ENCODE peak calls at places on chromosomes 7 and 10, in ten cellular contexts. One of them, this sample, is unnamed.

GRCh38 chr7:106659369-106659962 is 1.5 kb downstream of the CCDC71L start:
- DNase-seq in H54: no peak
- DNase-seq in esophagus squamous epithelium: no peak
- DNase-seq in transverse colon: no peak
- DNase-seq in A549: no peak
- DNase-seq in NB4: no peak
- DNase-seq in sigmoid colon: no peak
- DNase-seq in stomach: no peak
- DNase-seq in breast epithelium: no peak
- DNase-seq in tibial nerve: no peak
- DNase-seq in this sample: no peak

GRCh38 chr7:157523766-157524421 is 187.1 kb downstream of the DNAJB6 start:
- DNase-seq in transverse colon: no peak
- DNase-seq in NB4: no peak
- DNase-seq in breast epithelium: peak
- DNase-seq in stomach: peak
- DNase-seq in esophagus squamous epithelium: no peak
- DNase-seq in sigmoid colon: peak
- DNase-seq in H54: no peak
- DNase-seq in A549: no peak
- DNase-seq in tibial nerve: no peak
- DNase-seq in this sample: no peak

GRCh38 chr10:126959431-126959830 is 54.2 kb downstream of the DOCK1 start:
- DNase-seq in H54: no peak
- DNase-seq in NB4: no peak
- DNase-seq in tibial nerve: no peak
- DNase-seq in esophagus squamous epithelium: no peak
- DNase-seq in sigmoid colon: no peak
- DNase-seq in stomach: no peak
- DNase-seq in breast epithelium: no peak
- DNase-seq in transverse colon: no peak
- DNase-seq in A549: no peak
- DNase-seq in this sample: no peak

GRCh38 chr7:51451751-51452465 is 135.3 kb upstream of the COBL start:
- DNase-seq in stomach: no peak
- DNase-seq in esophagus squamous epithelium: no peak
- DNase-seq in breast epithelium: no peak
- DNase-seq in A549: no peak
- DNase-seq in H54: no peak
- DNase-seq in NB4: no peak
- DNase-seq in tibial nerve: no peak
- DNase-seq in transverse colon: no peak
- DNase-seq in sigmoid colon: no peak
- DNase-seq in this sample: no peak

GRCh38 chr7:81676813-81677212 is 93.0 kb downstream of the HGF start:
- DNase-seq in transverse colon: no peak
- DNase-seq in esophagus squamous epithelium: no peak
- DNase-seq in H54: no peak
- DNase-seq in stomach: no peak
- DNase-seq in A549: no peak
- DNase-seq in sigmoid colon: no peak
- DNase-seq in breast epithelium: no peak
- DNase-seq in tibial nerve: no peak
- DNase-seq in NB4: peak
- DNase-seq in this sample: no peak

GRCh38 chr10:11299125-11299524 is 281.5 kb downstream of the CELF2 start:
- DNase-seq in stomach: no peak
- DNase-seq in breast epithelium: no peak
- DNase-seq in esophagus squamous epithelium: no peak
- DNase-seq in NB4: no peak
- DNase-seq in tibial nerve: no peak
- DNase-seq in A549: no peak
- DNase-seq in sigmoid colon: no peak
- DNase-seq in H54: no peak
- DNase-seq in transverse colon: no peak
- DNase-seq in this sample: no peak

GRCh38 chr10:62812672-62813439 is 3.3 kb downstream of the EGR2 start:
- DNase-seq in NB4: no peak
- DNase-seq in breast epithelium: no peak
- DNase-seq in esophagus squamous epithelium: no peak
- DNase-seq in stomach: no peak
- DNase-seq in A549: no peak
- DNase-seq in H54: no peak
- DNase-seq in tibial nerve: no peak
- DNase-seq in transverse colon: no peak
- DNase-seq in sigmoid colon: no peak
- DNase-seq in this sample: no peak

GRCh38 chr7:132577206-132578049 is 1.2 kb upstream of the PLXNA4 start:
- DNase-seq in breast epithelium: no peak
- DNase-seq in NB4: peak
- DNase-seq in transverse colon: peak
- DNase-seq in esophagus squamous epithelium: no peak
- DNase-seq in A549: peak
- DNase-seq in tibial nerve: peak
- DNase-seq in H54: no peak
- DNase-seq in sigmoid colon: peak
- DNase-seq in stomach: peak
- DNase-seq in this sample: no peak

GRCh38 chr10:112887968-112888367 is 62.1 kb upstream of the TCF7L2 start:
- DNase-seq in NB4: no peak
- DNase-seq in stomach: no peak
- DNase-seq in esophagus squamous epithelium: no peak
- DNase-seq in tibial nerve: no peak
- DNase-seq in transverse colon: no peak
- DNase-seq in breast epithelium: no peak
- DNase-seq in A549: no peak
- DNase-seq in H54: no peak
- DNase-seq in sigmoid colon: no peak
- DNase-seq in this sample: no peak

GRCh38 chr10:110481948-110482347 is 15.8 kb upstream of the DUSP5 start:
- DNase-seq in A549: peak
- DNase-seq in H54: no peak
- DNase-seq in stomach: no peak
- DNase-seq in tibial nerve: no peak
- DNase-seq in transverse colon: no peak
- DNase-seq in NB4: no peak
- DNase-seq in sigmoid colon: no peak
- DNase-seq in breast epithelium: no peak
- DNase-seq in esophagus squamous epithelium: no peak
- DNase-seq in this sample: no peak

GRCh38 chr7:20786779-20787651 is at the start of gene SP8:
- DNase-seq in transverse colon: no peak
- DNase-seq in NB4: peak
- DNase-seq in tibial nerve: no peak
- DNase-seq in H54: peak
- DNase-seq in esophagus squamous epithelium: no peak
- DNase-seq in sigmoid colon: no peak
- DNase-seq in breast epithelium: no peak
- DNase-seq in A549: no peak
- DNase-seq in stomach: no peak
- DNase-seq in this sample: peak

GRCh38 chr10:132904169-132904813 is 38.1 kb downstream of the CFAP46 start:
- DNase-seq in transverse colon: no peak
- DNase-seq in tibial nerve: no peak
- DNase-seq in NB4: peak
- DNase-seq in stomach: peak
- DNase-seq in H54: peak
- DNase-seq in esophagus squamous epithelium: no peak
- DNase-seq in breast epithelium: no peak
- DNase-seq in sigmoid colon: peak
- DNase-seq in A549: peak
- DNase-seq in this sample: peak

GRCh38 chr10:7932301-7933036 is 114.2 kb downstream of the TAF3 start:
- DNase-seq in breast epithelium: no peak
- DNase-seq in A549: no peak
- DNase-seq in transverse colon: no peak
- DNase-seq in sigmoid colon: no peak
- DNase-seq in NB4: no peak
- DNase-seq in tibial nerve: no peak
- DNase-seq in H54: no peak
- DNase-seq in esophagus squamous epithelium: no peak
- DNase-seq in stomach: no peak
- DNase-seq in this sample: no peak

GRCh38 chr10:31590023-31590800 is 271.2 kb downstream of the ZEB1 start:
- DNase-seq in sigmoid colon: no peak
- DNase-seq in NB4: no peak
- DNase-seq in stomach: no peak
- DNase-seq in tibial nerve: no peak
- DNase-seq in transverse colon: no peak
- DNase-seq in A549: no peak
- DNase-seq in breast epithelium: no peak
- DNase-seq in H54: no peak
- DNase-seq in esophagus squamous epithelium: no peak
- DNase-seq in this sample: no peak

GRCh38 chr7:150756858-150757257 is 19.6 kb downstream of the GIMAP5 start:
- DNase-seq in H54: no peak
- DNase-seq in transverse colon: no peak
- DNase-seq in esophagus squamous epithelium: no peak
- DNase-seq in NB4: peak
- DNase-seq in A549: no peak
- DNase-seq in stomach: no peak
- DNase-seq in breast epithelium: no peak
- DNase-seq in tibial nerve: no peak
- DNase-seq in sigmoid colon: no peak
- DNase-seq in this sample: peak

GRCh38 chr10:14688606-14689005 is 86.1 kb downstream of the FAM107B start:
- DNase-seq in transverse colon: no peak
- DNase-seq in A549: no peak
- DNase-seq in stomach: no peak
- DNase-seq in tibial nerve: no peak
- DNase-seq in H54: no peak
- DNase-seq in esophagus squamous epithelium: no peak
- DNase-seq in sigmoid colon: no peak
- DNase-seq in breast epithelium: no peak
- DNase-seq in NB4: no peak
- DNase-seq in this sample: no peak

GRCh38 chr10:126235091-126235978 is 152.9 kb downstream of the ADAM12 start:
- DNase-seq in transverse colon: no peak
- DNase-seq in stomach: no peak
- DNase-seq in tibial nerve: no peak
- DNase-seq in A549: no peak
- DNase-seq in breast epithelium: no peak
- DNase-seq in esophagus squamous epithelium: no peak
- DNase-seq in sigmoid colon: no peak
- DNase-seq in NB4: no peak
- DNase-seq in H54: peak
- DNase-seq in this sample: no peak

GRCh38 chr7:47071866-47072265 is 510.0 kb downstream of the TNS3 start:
- DNase-seq in transverse colon: no peak
- DNase-seq in A549: no peak
- DNase-seq in esophagus squamous epithelium: no peak
- DNase-seq in tibial nerve: no peak
- DNase-seq in breast epithelium: no peak
- DNase-seq in NB4: no peak
- DNase-seq in H54: no peak
- DNase-seq in sigmoid colon: no peak
- DNase-seq in stomach: no peak
- DNase-seq in this sample: no peak
- TF ChIP-seq POLR2A in transverse colon: no peak
- TF ChIP-seq POLR2A in A549: no peak
- TF ChIP-seq POLR2A in esophagus squamous epithelium: no peak
- TF ChIP-seq POLR2A in tibial nerve: no peak
- TF ChIP-seq POLR2A in breast epithelium: no peak
- TF ChIP-seq POLR2A in NB4: no peak
- TF ChIP-seq POLR2A in H54: no peak
- TF ChIP-seq POLR2A in sigmoid colon: no peak
- TF ChIP-seq POLR2A in stomach: no peak
- TF ChIP-seq POLR2A in this sample: no peak

DNA sequence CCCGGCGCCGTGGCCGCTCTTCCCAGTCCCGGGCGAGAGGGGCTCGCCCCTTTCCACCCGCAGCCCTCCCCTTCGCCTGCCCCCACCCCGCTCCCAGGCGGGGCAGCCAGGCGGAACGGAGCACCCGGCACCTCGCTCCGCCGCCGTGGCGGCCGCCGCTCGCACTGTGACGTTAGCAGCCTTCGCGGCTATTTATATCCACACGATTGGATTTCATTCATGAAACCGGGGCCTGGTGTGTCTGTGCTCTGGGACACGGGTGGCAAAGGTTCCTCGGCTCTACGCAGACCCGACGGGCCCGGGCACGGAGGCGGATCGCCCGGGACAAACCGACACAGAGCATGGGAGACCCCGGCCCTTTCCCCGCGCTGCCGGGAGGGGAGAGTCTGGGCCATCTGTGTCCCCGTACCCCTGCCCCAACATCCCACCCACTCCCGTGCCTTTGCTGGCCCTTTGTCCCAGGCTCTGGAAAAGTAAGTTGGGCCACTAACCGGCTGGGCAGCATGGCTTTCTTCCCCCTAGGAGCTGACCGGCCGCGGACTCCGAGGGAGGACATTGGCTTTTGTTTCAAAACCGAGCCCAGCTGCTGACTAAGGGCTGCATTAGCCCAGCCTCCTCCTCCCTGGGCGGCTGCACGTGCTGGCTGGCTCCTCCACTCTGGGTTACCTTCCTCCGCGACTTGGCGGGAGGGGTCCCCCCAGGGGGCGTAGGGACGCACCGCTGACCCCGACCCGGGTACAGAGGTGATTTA is at the start of gene RHOBTB1:
- DNase-seq in tibial nerve: peak
- DNase-seq in breast epithelium: peak
- DNase-seq in transverse colon: peak
- DNase-seq in NB4: no peak
- DNase-seq in sigmoid colon: peak
- DNase-seq in A549: peak
- DNase-seq in esophagus squamous epithelium: no peak
- DNase-seq in H54: peak
- DNase-seq in stomach: peak
- DNase-seq in this sample: peak
- TF ChIP-seq POLR2A in tibial nerve: peak
- TF ChIP-seq POLR2A in breast epithelium: no peak
- TF ChIP-seq POLR2A in transverse colon: peak
- TF ChIP-seq POLR2A in NB4: no peak
- TF ChIP-seq POLR2A in sigmoid colon: peak
- TF ChIP-seq POLR2A in A549: no peak
- TF ChIP-seq POLR2A in esophagus squamous epithelium: no peak
- TF ChIP-seq POLR2A in H54: peak
- TF ChIP-seq POLR2A in stomach: peak
- TF ChIP-seq POLR2A in this sample: no peak

DNA sequence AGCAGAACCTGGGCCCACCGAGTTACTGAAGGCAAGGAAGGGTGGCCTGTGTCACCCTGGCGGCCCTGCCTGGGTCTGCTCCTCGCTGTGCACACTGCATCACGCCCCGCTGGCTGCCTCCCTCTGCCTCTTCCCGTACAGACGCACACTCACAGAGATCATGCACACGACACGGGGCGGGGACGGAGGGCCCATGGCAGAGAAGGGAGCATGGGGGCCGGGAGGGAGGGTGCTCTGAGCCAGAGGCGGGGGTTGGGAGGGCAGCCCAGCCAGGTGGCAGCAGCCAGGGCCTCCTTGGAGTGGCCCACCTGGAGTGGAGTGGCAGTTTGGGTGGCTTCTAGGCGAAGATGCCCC is 16.6 kb downstream of the BUD23 start:
- DNase-seq in breast epithelium: no peak
- DNase-seq in NB4: no peak
- DNase-seq in A549: no peak
- DNase-seq in tibial nerve: no peak
- DNase-seq in esophagus squamous epithelium: no peak
- DNase-seq in sigmoid colon: no peak
- DNase-seq in transverse colon: no peak
- DNase-seq in stomach: no peak
- DNase-seq in H54: no peak
- DNase-seq in this sample: no peak
- TF ChIP-seq POLR2A in breast epithelium: no peak
- TF ChIP-seq POLR2A in NB4: no peak
- TF ChIP-seq POLR2A in A549: no peak
- TF ChIP-seq POLR2A in tibial nerve: no peak
- TF ChIP-seq POLR2A in esophagus squamous epithelium: no peak
- TF ChIP-seq POLR2A in sigmoid colon: no peak
- TF ChIP-seq POLR2A in transverse colon: no peak
- TF ChIP-seq POLR2A in stomach: no peak
- TF ChIP-seq POLR2A in H54: no peak
- TF ChIP-seq POLR2A in this sample: no peak

GRCh38 chr7:7967909-7968543 is 570 bp upstream of the GLCCI1 start:
- DNase-seq in sigmoid colon: no peak
- DNase-seq in tibial nerve: no peak
- DNase-seq in A549: no peak
- DNase-seq in stomach: no peak
- DNase-seq in H54: no peak
- DNase-seq in NB4: no peak
- DNase-seq in esophagus squamous epithelium: no peak
- DNase-seq in transverse colon: no peak
- DNase-seq in breast epithelium: no peak
- DNase-seq in this sample: peak
- TF ChIP-seq POLR2A in sigmoid colon: no peak
- TF ChIP-seq POLR2A in tibial nerve: no peak
- TF ChIP-seq POLR2A in A549: no peak
- TF ChIP-seq POLR2A in stomach: no peak
- TF ChIP-seq POLR2A in H54: no peak
- TF ChIP-seq POLR2A in NB4: no peak
- TF ChIP-seq POLR2A in esophagus squamous epithelium: no peak
- TF ChIP-seq POLR2A in transverse colon: no peak
- TF ChIP-seq POLR2A in breast epithelium: no peak
- TF ChIP-seq POLR2A in this sample: peak